ENCODE peak calls at places on chromosomes 1 and 21, in eight cellular contexts. V is left lung, Q is HT1080, D is endothelial cell, F is heart right ventricle, E is NCI-H774, K is NCI-H1105 treated with DMSO at 0.1 percent for 48 hours, H is ureter. S is an unnamed sample.

GRCh38 chr1:41516168-41516961 is 31.9 kb upstream of the EDN2 start:
- DNase-seq in F (peak), H (peak), V (peak), E (peak), D (peak), Q (peak), K (peak), S (peak)

GRCh38 chr1:229027622-229028182 is 243.2 kb upstream of the RAB4A start:
- DNase-seq in E (no peak), D (no peak), K (no peak), Q (peak), H (peak), F (no peak), V (no peak), S (peak)

GRCh38 chr1:119000371-119001180 is 12.4 kb upstream of the TBX15 start:
- DNase-seq in E (no peak), Q (no peak), D (no peak), F (peak), H (peak), V (no peak), K (no peak), S (no peak)

GRCh38 chr1:166129006-166129405 is 37.8 kb downstream of the FAM78B start:
- DNase-seq in V (no peak), K (no peak), E (no peak), H (no peak), F (no peak), Q (no peak), D (no peak), S (no peak)

GRCh38 chr21:45867041-45867630 is 114.4 kb upstream of the COL6A1 start:
- DNase-seq in K (no peak), V (no peak), D (no peak), F (no peak), E (no peak), H (no peak), Q (no peak), S (no peak)

GRCh38 chr1:73980324-73981040 is 217.5 kb downstream of the LRRIQ3 start:
- DNase-seq in Q (peak), E (no peak), V (no peak), K (no peak), F (no peak), D (no peak), H (no peak), S (peak)

GRCh38 chr1:42941640-42942330 is 16.9 kb downstream of the SLC2A1 start:
- DNase-seq in E (no peak), V (peak), D (no peak), K (peak), H (peak), Q (peak), F (peak), S (no peak)

GRCh38 chr1:10908266-10908665 is 104.2 kb upstream of the TARDBP start:
- DNase-seq in E (no peak), Q (no peak), F (no peak), V (no peak), K (no peak), H (no peak), D (no peak), S (no peak)

GRCh38 chr1:192445849-192446489 is 129.2 kb downstream of the RGS21 start:
- DNase-seq in Q (peak), E (peak), V (no peak), D (peak), H (peak), K (peak), F (no peak), S (peak)